ENCODE peak calls at places on chromosomes 2 and 18, in seven cellular contexts. C, A, X, V, D, L and Q are unnamed samples.

GRCh38 chr2:149732001-149732685 is 144.6 kb upstream of the MMADHC start:
- DNase-seq in A (no peak), L (no peak), V (no peak), D (no peak), X (no peak), C (no peak), Q (no peak)

GRCh38 chr2:195406886-195407603 is 250.0 kb upstream of the SLC39A10 start:
- DNase-seq in L (no peak), A (no peak), D (no peak), X (no peak), C (no peak), V (no peak), Q (no peak)

GRCh38 chr18:37570336-37570930 is 4.8 kb upstream of the CELF4 start:
- DNase-seq in V (no peak), C (no peak), L (no peak), D (no peak), A (no peak), X (no peak), Q (no peak)

GRCh38 chr2:46184794-46185583 is 112.2 kb upstream of the EPAS1 start:
- DNase-seq in A (no peak), X (peak; percentile 34), V (no peak), L (no peak), C (no peak), D (no peak), Q (no peak)

GRCh38 chr18:77145364-77145901 is 12.8 kb upstream of the MBP start:
- DNase-seq in L (no peak), V (no peak), D (no peak), X (no peak), C (no peak), A (no peak), Q (no peak)

GRCh38 chr2:178177066-178177679 is 17.1 kb upstream of the OSBPL6 start:
- DNase-seq in X (no peak), L (no peak), A (no peak), C (no peak), V (no peak), D (no peak), Q (no peak)

GRCh38 chr2:230225486-230225885 is at the start of gene SP140:
- DNase-seq in A (peak; percentile 50), X (no peak), C (peak; percentile 31), V (no peak), D (no peak), L (no peak), Q (peak; percentile 4)

GRCh38 chr2:176118606-176119370 is 2.2 kb downstream of the HOXD10 start:
- DNase-seq in A (no peak), V (no peak), D (no peak), L (no peak), C (no peak), X (no peak), Q (no peak)

GRCh38 chr18:6938003-6938402 is 179.6 kb downstream of the LAMA1 start:
- DNase-seq in L (no peak), A (no peak), V (no peak), D (no peak), C (no peak), X (no peak), Q (no peak)

GRCh38 chr18:61554946-61555361 is 221.7 kb downstream of the CDH20 start:
- DNase-seq in X (no peak), A (no peak), V (no peak), C (no peak), D (no peak), L (no peak), Q (no peak)

GRCh38 chr2:75622929-75623328 is 23.7 kb upstream of the MRPL19 start:
- DNase-seq in L (no peak), V (no peak), A (no peak), X (no peak), C (no peak), D (no peak), Q (no peak)

GRCh38 chr2:233252227-233252626 is 754 bp downstream of the ATG16L1 start:
- DNase-seq in D (no peak), L (no peak), V (no peak), C (no peak), A (no peak), X (no peak), Q (no peak)

GRCh38 chr2:96195410-96196071 is 13.1 kb downstream of the STARD7 start:
- DNase-seq in X (no peak), V (no peak), C (no peak), A (no peak), L (no peak), D (no peak), Q (no peak)

GRCh38 chr18:77433076-77433475 is 183.4 kb downstream of the GALR1 start:
- DNase-seq in C (no peak), D (no peak), X (no peak), L (no peak), V (no peak), A (no peak), Q (no peak)

GRCh38 chr2:239114616-239115265 is 266.9 kb downstream of the TWIST2 start:
- DNase-seq in D (no peak), X (peak; percentile 13), A (no peak), L (no peak), C (no peak), V (peak; percentile 34), Q (no peak)

GRCh38 chr2:42844366-42844765 is 52.0 kb upstream of the HAAO start:
- DNase-seq in L (no peak), C (no peak), A (no peak), D (no peak), V (no peak), X (no peak), Q (no peak)

GRCh38 chr2:155980941-155981561 is 351.5 kb downstream of the NR4A2 start:
- DNase-seq in C (no peak), A (no peak), V (no peak), D (no peak), L (no peak), X (no peak), Q (no peak)

GRCh38 chr18:39232937-39233336 is 1667.3 kb upstream of the CELF4 start:
- DNase-seq in C (no peak), X (no peak), D (no peak), V (no peak), L (no peak), A (no peak), Q (no peak)

GRCh38 chr2:235235977-235236767 is 257.7 kb upstream of the AGAP1 start:
- DNase-seq in X (no peak), V (no peak), D (no peak), L (no peak), C (no peak), A (no peak), Q (no peak)

GRCh38 chr2:228747478-228747877 is 523.6 kb downstream of the PID1 start:
- DNase-seq in D (no peak), A (no peak), V (no peak), L (no peak), X (no peak), C (no peak), Q (no peak)

GRCh38 chr18:36769611-36770314 is 59.0 kb downstream of the TPGS2 start:
- DNase-seq in V (peak; percentile 57), A (no peak), D (no peak), L (no peak), C (no peak), X (peak; percentile 79), Q (no peak)

GRCh38 chr18:3972291-3972985 is 482.7 kb downstream of the DLGAP1 start:
- DNase-seq in L (no peak), C (no peak), D (no peak), X (no peak), V (no peak), A (no peak), Q (no peak)

GRCh38 chr2:64609229-64609994 is 44.3 kb downstream of the SERTAD2 start:
- DNase-seq in C (peak; percentile 71), D (no peak), V (peak; percentile 82), X (peak; percentile 92), L (no peak), A (peak; percentile 58), Q (peak; percentile 24)

GRCh38 chr2:20576598-20577115 is 74.2 kb downstream of the HS1BP3 start:
- DNase-seq in L (no peak), D (no peak), C (no peak), A (no peak), X (no peak), V (no peak), Q (no peak)

GRCh38 chr2:47999512-47999911 is 93.2 kb upstream of the FBXO11 start:
- DNase-seq in D (no peak), V (no peak), X (no peak), C (no peak), L (no peak), A (no peak), Q (no peak)

GRCh38 chr2:75833386-75833785 is 122.7 kb upstream of the GCFC2 start:
- DNase-seq in X (no peak), A (no peak), C (no peak), D (no peak), L (no peak), V (no peak), Q (no peak)

GRCh38 chr2:149068996-149069888 is 30.7 kb downstream of the LYPD6B start:
- DNase-seq in C (no peak), A (no peak), L (no peak), D (no peak), V (no peak), X (no peak), Q (no peak)

GRCh38 chr2:85741811-85742507 is 11.8 kb upstream of the ATOH8 start:
- DNase-seq in X (no peak), V (no peak), A (no peak), D (no peak), C (peak; percentile 63), L (peak; percentile 54), Q (peak; percentile 92)

GRCh38 chr2:239257511-239257937 is 143.3 kb downstream of the HDAC4 start:
- DNase-seq in L (no peak), X (no peak), A (no peak), V (no peak), C (no peak), D (no peak), Q (no peak)

GRCh38 chr2:68839260-68839833 is 31.9 kb downstream of the BMP10 start:
- DNase-seq in D (no peak), V (no peak), C (no peak), L (no peak), X (peak; percentile 27), A (no peak), Q (no peak)

GRCh38 chr2:9378433-9379371 is 44.6 kb downstream of the ITGB1BP1 start:
- DNase-seq in C (peak; percentile 85), X (no peak), V (no peak), A (no peak), L (no peak), D (no peak), Q (no peak)

GRCh38 chr2:383888-384287 is 96.0 kb upstream of the ALKAL2 start:
- DNase-seq in A (no peak), L (no peak), X (no peak), V (no peak), D (no peak), C (no peak), Q (no peak)

GRCh38 chr18:26791676-26792075 is 73.8 kb downstream of the AQP4 start:
- DNase-seq in L (no peak), V (no peak), X (no peak), C (no peak), A (no peak), D (no peak), Q (no peak)

GRCh38 chr2:96485751-96486643 is 19.2 kb downstream of the NEURL3 start:
- DNase-seq in X (no peak), V (no peak), L (peak; percentile 54), C (peak; percentile 59), D (peak; percentile 4), A (peak; percentile 57), Q (peak; percentile 33)